ENCODE peak calls at places on chromosomes 16 and 17, in six cellular contexts. J is SK-N-SH, Z is HL-60, X is transverse colon, L is prostate gland, C is endothelial cell of umbilical vein. F is an unnamed sample.

GRCh38 chr17:7685533-7686220 is 1.6 kb downstream of the TP53 start:
- DNase-seq in J (peak; percentile 87), Z (peak; percentile 84), X (peak; percentile 96), L (peak; percentile 93), C (peak; percentile 92), F (peak; percentile 73)

GRCh38 chr17:56112086-56112485 is 41.2 kb upstream of the ANKFN1 start:
- DNase-seq in J (no peak), Z (no peak), X (no peak), L (no peak), C (no peak), F (no peak)

GRCh38 chr17:49843774-49844350 is 4.0 kb downstream of the TAC4 start:
- DNase-seq in J (no peak), Z (no peak), X (no peak), L (no peak), C (peak; percentile 39), F (no peak)

GRCh38 chr17:15348030-15348429 is 6.6 kb upstream of the TEKT3 start:
- DNase-seq in J (no peak), Z (no peak), X (peak; percentile 86), L (no peak), C (no peak), F (no peak)

GRCh38 chr16:79608976-79609375 is 8.4 kb upstream of the MAF start:
- DNase-seq in J (no peak), Z (no peak), X (no peak), L (no peak), C (no peak), F (no peak)

GRCh38 chr17:2093349-2093748 is 38.4 kb downstream of the HIC1 start:
- DNase-seq in J (peak; percentile 27), Z (no peak), X (no peak), L (no peak), C (no peak), F (no peak)

GRCh38 chr17:27533874-27534815 is 77.9 kb downstream of the KSR1 start:
- DNase-seq in J (no peak), Z (no peak), X (peak; percentile 33), L (no peak), C (peak; percentile 52), F (no peak)

GRCh38 chr17:73643012-73643845 is 1.0 kb downstream of the SDK2 start:
- DNase-seq in J (peak; percentile 85), Z (peak; percentile 35), X (peak; percentile 34), L (peak; percentile 26), C (no peak), F (no peak)

GRCh38 chr16:29909398-29909797 is 9.1 kb downstream of the ASPHD1 start:
- DNase-seq in J (no peak), Z (no peak), X (no peak), L (no peak), C (no peak), F (no peak)

GRCh38 chr16:56609463-56609921 is 1.1 kb downstream of the MT2A start:
- DNase-seq in J (peak; percentile 69), Z (peak; percentile 95), X (peak; percentile 86), L (peak; percentile 72), C (peak; percentile 82), F (peak; percentile 46)

GRCh38 chr17:1727876-1728630 is 3.5 kb downstream of the WDR81 start:
- DNase-seq in J (peak; percentile 16), Z (no peak), X (no peak), L (no peak), C (no peak), F (no peak)

GRCh38 chr17:45877467-45877866 is 16.9 kb upstream of the MAPT start:
- DNase-seq in J (no peak), Z (no peak), X (no peak), L (no peak), C (no peak), F (no peak)

GRCh38 chr16:64280317-64280716 is 841.5 kb downstream of the CDH11 start:
- DNase-seq in J (no peak), Z (no peak), X (no peak), L (no peak), C (no peak), F (no peak)

GRCh38 chr16:87918314-87918713 is 18.0 kb downstream of the CA5A start:
- DNase-seq in J (no peak), Z (no peak), X (no peak), L (no peak), C (no peak), F (no peak)

GRCh38 chr17:40098846-40099626 is 1.4 kb downstream of the NR1D1 start:
- DNase-seq in J (peak; percentile 97), Z (peak; percentile 100), X (peak; percentile 100), L (peak; percentile 99), C (peak; percentile 97), F (peak; percentile 90)
- TF ChIP-seq POLR2AphosphoS5 in J (no peak), Z (peak; percentile 25), X (peak; percentile 91), L (peak; percentile 99), C (peak; percentile 86), F (no peak)

GRCh38 chr16:3152273-3153076 is 17.6 kb downstream of the ZNF213 start:
- DNase-seq in J (peak; percentile 80), Z (peak; percentile 92), X (peak; percentile 91), L (peak; percentile 86), C (peak; percentile 93), F (no peak)
- TF ChIP-seq POLR2AphosphoS5 in J (no peak), Z (no peak), X (no peak), L (peak; percentile 77), C (no peak), F (no peak)

DNA sequence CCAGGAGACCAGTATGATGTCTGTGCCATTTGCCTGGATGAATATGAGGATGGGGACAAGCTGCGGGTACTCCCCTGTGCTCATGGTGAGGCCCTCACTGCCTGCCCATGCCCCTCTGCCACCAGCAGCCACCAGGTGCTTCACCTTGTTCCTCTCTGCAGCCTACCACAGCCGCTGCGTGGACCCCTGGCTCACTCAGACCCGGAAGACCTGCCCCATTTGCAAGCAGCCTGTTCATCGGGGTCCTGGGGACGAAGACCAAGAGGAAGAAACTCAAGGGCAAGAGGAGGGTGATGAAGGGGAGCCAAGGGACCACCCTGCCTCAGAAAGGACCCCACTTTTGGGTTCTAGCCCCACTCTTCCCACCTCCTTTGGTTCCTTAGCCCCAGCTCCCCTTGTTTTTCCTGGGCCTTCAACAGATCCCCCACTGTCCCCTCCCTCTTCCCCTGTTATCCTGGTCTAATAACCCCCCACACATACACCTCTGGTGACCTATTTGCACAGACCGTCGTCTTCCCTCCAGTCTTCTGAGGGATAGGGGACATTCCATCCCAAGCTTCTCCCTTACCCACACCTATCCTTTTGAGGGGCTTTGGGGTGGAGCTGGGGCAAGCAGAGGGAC is 3.7 kb downstream of the PFN1 start:
- DNase-seq in J (no peak), Z (no peak), X (no peak), L (no peak), C (no peak), F (no peak)
- TF ChIP-seq POLR2AphosphoS5 in J (no peak), Z (no peak), X (no peak), L (no peak), C (peak; percentile 53), F (peak; percentile 91)

GRCh38 chr16:8862309-8863130 is 6.3 kb downstream of the CARHSP1 start:
- DNase-seq in J (no peak), Z (no peak), X (no peak), L (no peak), C (no peak), F (no peak)
- TF ChIP-seq POLR2AphosphoS5 in J (no peak), Z (no peak), X (no peak), L (no peak), C (peak; percentile 38), F (no peak)

DNA sequence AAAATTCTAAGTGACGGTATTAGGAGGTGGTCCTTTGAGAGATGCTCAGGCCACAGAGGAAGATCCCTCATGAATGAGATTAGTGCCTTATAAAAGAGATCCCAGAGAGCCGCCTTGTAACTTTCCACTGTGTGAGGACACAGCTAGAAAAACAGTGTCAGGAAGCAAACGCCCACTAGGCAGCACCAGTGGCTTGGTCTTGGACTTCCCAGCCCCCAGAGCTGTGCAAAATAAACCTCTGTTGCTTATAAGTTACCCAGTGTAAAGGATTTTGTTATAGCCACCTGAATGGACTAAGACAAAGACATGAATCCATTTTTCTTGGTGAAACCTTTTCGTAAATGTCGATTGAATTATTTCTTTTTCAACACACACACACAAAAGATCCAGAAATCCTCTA is 141.0 kb downstream of the CBLN1 start:
- DNase-seq in J (no peak), Z (no peak), X (no peak), L (no peak), C (no peak), F (no peak)
- TF ChIP-seq POLR2AphosphoS5 in J (no peak), Z (no peak), X (no peak), L (no peak), C (no peak), F (no peak)